ENCODE peak calls at places on chromosome 3, in four cellular contexts. W is progenitor cell of endocrine pancreas, R is NCI-H2081, T is memory B cell. C is an unnamed sample.

GRCh38 chr3:149401215-149401925 is 23.9 kb upstream of the TM4SF1 start:
- DNase-seq in T (no peak), R (peak; percentile 55), W (no peak), C (no peak)

GRCh38 chr3:125322166-125322565 is 53.0 kb downstream of the ZNF148 start:
- DNase-seq in R (peak; percentile 75), T (no peak), W (no peak), C (no peak)

GRCh38 chr3:8441969-8442559 is 59.6 kb upstream of the LMCD1 start:
- DNase-seq in W (peak; percentile 11), T (no peak), R (peak; percentile 56), C (no peak)

GRCh38 chr3:183662099-183662498 is 26.7 kb downstream of the KLHL24 start:
- DNase-seq in R (peak; percentile 17), T (no peak), W (no peak), C (no peak)

GRCh38 chr3:82643948-82644347 is 882.5 kb upstream of the GBE1 start:
- DNase-seq in R (peak; percentile 19), W (no peak), T (no peak), C (no peak)

GRCh38 chr3:60161334-60161733 is 1089.9 kb downstream of the FHIT start:
- DNase-seq in W (no peak), T (no peak), R (no peak), C (no peak)

GRCh38 chr3:23446301-23446700 is 243.2 kb downstream of the UBE2E2 start:
- DNase-seq in T (no peak), R (no peak), W (no peak), C (no peak)

GRCh38 chr3:139716908-139717485 is 39.2 kb upstream of the NMNAT3 start:
- DNase-seq in T (no peak), W (no peak), R (no peak), C (no peak)

GRCh38 chr3:101687142-101687931 is 819 bp upstream of the RPL24 start:
- DNase-seq in T (no peak), R (no peak), W (no peak), C (no peak)

GRCh38 chr3:142723665-142723967 is 218 bp upstream of the TRPC1 start:
- DNase-seq in R (no peak), T (no peak), W (no peak), C (no peak)

GRCh38 chr3:55497250-55497649 is 10.1 kb upstream of the WNT5A start:
- DNase-seq in R (no peak), T (no peak), W (no peak), C (no peak)

GRCh38 chr3:73432021-73432722 is 192.6 kb downstream of the PDZRN3 start:
- DNase-seq in R (peak; percentile 19), W (no peak), T (no peak), C (no peak)

GRCh38 chr3:122828281-122828680 is 33.4 kb downstream of the SLC49A4 start:
- DNase-seq in W (no peak), R (no peak), T (no peak), C (no peak)

GRCh38 chr3:136802481-136802996 is 16.4 kb upstream of the SLC35G2 start:
- DNase-seq in R (peak; percentile 92), T (no peak), W (no peak), C (no peak)

GRCh38 chr3:145915787-145916186 is 245.2 kb downstream of the PLOD2 start:
- DNase-seq in R (no peak), T (no peak), W (no peak), C (no peak)

GRCh38 chr3:38738630-38739395 is 77.2 kb downstream of the SCN10A start:
- DNase-seq in R (no peak), T (no peak), W (peak; percentile 29), C (peak; percentile 13)

GRCh38 chr3:178536271-178537079 is at the start of gene KCNMB2:
- DNase-seq in W (no peak), R (peak; percentile 99), T (no peak), C (no peak)

GRCh38 chr3:123026551-123027291 is 842 bp downstream of the SEMA5B start:
- DNase-seq in W (peak; percentile 20), R (peak; percentile 56), T (peak; percentile 49), C (peak; percentile 28)

GRCh38 chr3:66480666-66481065 is 20.2 kb downstream of the LRIG1 start:
- DNase-seq in T (no peak), R (no peak), W (no peak), C (no peak)